ENCODE peak calls at places on chromosomes 6 and 20, in four cellular contexts. M is AML-193, X is tibial nerve, N is GM18507. D is an unnamed sample.

GRCh38 chr6:21098744-21099143 is 494.8 kb upstream of the SOX4 start:
- DNase-seq in M (no peak), X (no peak), N (no peak), D (no peak)

GRCh38 chr6:144939926-144940325 is 654.8 kb downstream of the UTRN start:
- DNase-seq in M (no peak), X (no peak), N (no peak), D (no peak)

GRCh38 chr6:56364482-56365313 is 117.3 kb upstream of the COL21A1 start:
- DNase-seq in M (no peak), X (no peak), N (no peak), D (no peak)

GRCh38 chr6:158008894-158009891 is 27.5 kb downstream of the SYNJ2 start:
- DNase-seq in M (peak; percentile 13), X (peak; percentile 47), N (no peak), D (no peak)

GRCh38 chr20:21430031-21430430 is 32.7 kb upstream of the NKX2-4 start:
- DNase-seq in M (no peak), X (no peak), N (no peak), D (no peak)

GRCh38 chr6:142935553-142936517 is 9.1 kb downstream of the HIVEP2 start:
- DNase-seq in M (no peak), X (no peak), N (no peak), D (no peak)

GRCh38 chr6:129029778-129030177 is 146.8 kb downstream of the LAMA2 start:
- DNase-seq in M (no peak), X (no peak), N (no peak), D (no peak)

GRCh38 chr6:12022903-12023522 is 10.9 kb downstream of the HIVEP1 start:
- DNase-seq in M (no peak), X (no peak), N (no peak), D (no peak)

GRCh38 chr6:87139236-87139635 is 16.1 kb upstream of the ZNF292 start:
- DNase-seq in M (peak; percentile 77), X (peak; percentile 25), N (peak; percentile 37), D (no peak)

GRCh38 chr6:35774116-35774794 is 2.1 kb upstream of the CLPSL2 start:
- DNase-seq in M (no peak), X (no peak), N (no peak), D (no peak)

GRCh38 chr6:37680668-37681067 is 17.0 kb downstream of the MDGA1 start:
- DNase-seq in M (no peak), X (no peak), N (no peak), D (peak; percentile 74)